ENCODE peak calls at places on chromosomes 3 and 15, in seven cellular contexts. One of them, this sample, is unnamed.

GRCh38 chr15:101187820-101188516 is 63.9 kb downstream of the CHSY1 start:
- DNase-seq in mesothelial cell of epicardium: no peak
- DNase-seq in head of caudate nucleus: no peak
- DNase-seq in NCI-H774: no peak
- DNase-seq in activated CD4-positive, alpha-beta T cell treated with anti-CD3 and anti-CD28 coated beads, Interleukin-2, amount 10 ng/mL, durations not matched to agents 7 days and 5 days: no peak
- DNase-seq in cardiac muscle cell: peak; percentile 61
- DNase-seq in astrocyte of the cerebellum: peak; percentile 88
- DNase-seq in this sample: no peak

GRCh38 chr3:150064952-150065351 is 94.3 kb upstream of the PFN2 start:
- DNase-seq in mesothelial cell of epicardium: no peak
- DNase-seq in head of caudate nucleus: no peak
- DNase-seq in NCI-H774: no peak
- DNase-seq in activated CD4-positive, alpha-beta T cell treated with anti-CD3 and anti-CD28 coated beads, Interleukin-2, amount 10 ng/mL, durations not matched to agents 7 days and 5 days: no peak
- DNase-seq in cardiac muscle cell: no peak
- DNase-seq in astrocyte of the cerebellum: no peak
- DNase-seq in this sample: no peak

GRCh38 chr3:138406606-138407005 is 27.8 kb upstream of the ESYT3 start:
- DNase-seq in mesothelial cell of epicardium: no peak
- DNase-seq in head of caudate nucleus: no peak
- DNase-seq in NCI-H774: no peak
- DNase-seq in activated CD4-positive, alpha-beta T cell treated with anti-CD3 and anti-CD28 coated beads, Interleukin-2, amount 10 ng/mL, durations not matched to agents 7 days and 5 days: no peak
- DNase-seq in cardiac muscle cell: no peak
- DNase-seq in astrocyte of the cerebellum: no peak
- DNase-seq in this sample: no peak

GRCh38 chr15:48176957-48177356 is 1.1 kb downstream of the MYEF2 start:
- DNase-seq in mesothelial cell of epicardium: no peak
- DNase-seq in head of caudate nucleus: no peak
- DNase-seq in NCI-H774: no peak
- DNase-seq in activated CD4-positive, alpha-beta T cell treated with anti-CD3 and anti-CD28 coated beads, Interleukin-2, amount 10 ng/mL, durations not matched to agents 7 days and 5 days: no peak
- DNase-seq in cardiac muscle cell: no peak
- DNase-seq in astrocyte of the cerebellum: no peak
- DNase-seq in this sample: no peak

GRCh38 chr15:29570931-29571727 is 251.1 kb downstream of the TJP1 start:
- DNase-seq in mesothelial cell of epicardium: peak; percentile 48
- DNase-seq in head of caudate nucleus: peak; percentile 48
- DNase-seq in NCI-H774: no peak
- DNase-seq in activated CD4-positive, alpha-beta T cell treated with anti-CD3 and anti-CD28 coated beads, Interleukin-2, amount 10 ng/mL, durations not matched to agents 7 days and 5 days: no peak
- DNase-seq in cardiac muscle cell: peak; percentile 84
- DNase-seq in astrocyte of the cerebellum: no peak
- DNase-seq in this sample: peak; percentile 82

GRCh38 chr3:146187334-146187950 is 26.5 kb upstream of the PLOD2 start:
- DNase-seq in mesothelial cell of epicardium: no peak
- DNase-seq in head of caudate nucleus: peak; percentile 67
- DNase-seq in NCI-H774: peak; percentile 21
- DNase-seq in activated CD4-positive, alpha-beta T cell treated with anti-CD3 and anti-CD28 coated beads, Interleukin-2, amount 10 ng/mL, durations not matched to agents 7 days and 5 days: no peak
- DNase-seq in cardiac muscle cell: peak; percentile 45
- DNase-seq in astrocyte of the cerebellum: no peak
- DNase-seq in this sample: no peak

GRCh38 chr15:65130941-65131340 is 2.7 kb downstream of the PDCD7 start:
- DNase-seq in mesothelial cell of epicardium: no peak
- DNase-seq in head of caudate nucleus: no peak
- DNase-seq in NCI-H774: no peak
- DNase-seq in activated CD4-positive, alpha-beta T cell treated with anti-CD3 and anti-CD28 coated beads, Interleukin-2, amount 10 ng/mL, durations not matched to agents 7 days and 5 days: peak; percentile 12
- DNase-seq in cardiac muscle cell: no peak
- DNase-seq in astrocyte of the cerebellum: no peak
- DNase-seq in this sample: no peak

GRCh38 chr3:8767667-8768363 is 1.6 kb downstream of the OXTR start:
- DNase-seq in mesothelial cell of epicardium: no peak
- DNase-seq in head of caudate nucleus: peak; percentile 62
- DNase-seq in NCI-H774: peak; percentile 41
- DNase-seq in activated CD4-positive, alpha-beta T cell treated with anti-CD3 and anti-CD28 coated beads, Interleukin-2, amount 10 ng/mL, durations not matched to agents 7 days and 5 days: peak; percentile 31
- DNase-seq in cardiac muscle cell: peak; percentile 42
- DNase-seq in astrocyte of the cerebellum: no peak
- DNase-seq in this sample: peak; percentile 26

GRCh38 chr3:31875437-31875836 is 105.6 kb downstream of the OSBPL10 start:
- DNase-seq in mesothelial cell of epicardium: no peak
- DNase-seq in head of caudate nucleus: no peak
- DNase-seq in NCI-H774: no peak
- DNase-seq in activated CD4-positive, alpha-beta T cell treated with anti-CD3 and anti-CD28 coated beads, Interleukin-2, amount 10 ng/mL, durations not matched to agents 7 days and 5 days: no peak
- DNase-seq in cardiac muscle cell: no peak
- DNase-seq in astrocyte of the cerebellum: no peak
- DNase-seq in this sample: no peak

GRCh38 chr3:134078169-134078821 is 48.6 kb upstream of the SLCO2A1 start:
- DNase-seq in mesothelial cell of epicardium: no peak
- DNase-seq in head of caudate nucleus: no peak
- DNase-seq in NCI-H774: no peak
- DNase-seq in activated CD4-positive, alpha-beta T cell treated with anti-CD3 and anti-CD28 coated beads, Interleukin-2, amount 10 ng/mL, durations not matched to agents 7 days and 5 days: no peak
- DNase-seq in cardiac muscle cell: no peak
- DNase-seq in astrocyte of the cerebellum: no peak
- DNase-seq in this sample: no peak

GRCh38 chr3:101193957-101194356 is 126.4 kb downstream of the IMPG2 start:
- DNase-seq in mesothelial cell of epicardium: no peak
- DNase-seq in head of caudate nucleus: no peak
- DNase-seq in NCI-H774: no peak
- DNase-seq in activated CD4-positive, alpha-beta T cell treated with anti-CD3 and anti-CD28 coated beads, Interleukin-2, amount 10 ng/mL, durations not matched to agents 7 days and 5 days: no peak
- DNase-seq in cardiac muscle cell: no peak
- DNase-seq in astrocyte of the cerebellum: no peak
- DNase-seq in this sample: no peak

GRCh38 chr3:53230789-53231188 is 25.0 kb downstream of the TKT start:
- DNase-seq in mesothelial cell of epicardium: no peak
- DNase-seq in head of caudate nucleus: no peak
- DNase-seq in NCI-H774: no peak
- DNase-seq in activated CD4-positive, alpha-beta T cell treated with anti-CD3 and anti-CD28 coated beads, Interleukin-2, amount 10 ng/mL, durations not matched to agents 7 days and 5 days: no peak
- DNase-seq in cardiac muscle cell: no peak
- DNase-seq in astrocyte of the cerebellum: no peak
- DNase-seq in this sample: peak; percentile 8

GRCh38 chr15:26261413-26261812 is 398.3 kb upstream of the ATP10A start:
- DNase-seq in mesothelial cell of epicardium: no peak
- DNase-seq in head of caudate nucleus: no peak
- DNase-seq in NCI-H774: no peak
- DNase-seq in activated CD4-positive, alpha-beta T cell treated with anti-CD3 and anti-CD28 coated beads, Interleukin-2, amount 10 ng/mL, durations not matched to agents 7 days and 5 days: no peak
- DNase-seq in cardiac muscle cell: peak; percentile 1
- DNase-seq in astrocyte of the cerebellum: no peak
- DNase-seq in this sample: no peak

GRCh38 chr3:72338942-72339749 is 509.1 kb downstream of the SHQ1 start:
- DNase-seq in mesothelial cell of epicardium: no peak
- DNase-seq in head of caudate nucleus: peak; percentile 28
- DNase-seq in NCI-H774: no peak
- DNase-seq in activated CD4-positive, alpha-beta T cell treated with anti-CD3 and anti-CD28 coated beads, Interleukin-2, amount 10 ng/mL, durations not matched to agents 7 days and 5 days: no peak
- DNase-seq in cardiac muscle cell: no peak
- DNase-seq in astrocyte of the cerebellum: peak; percentile 58
- DNase-seq in this sample: no peak

GRCh38 chr3:53890726-53891499 is 746 bp downstream of the SELENOK start:
- DNase-seq in mesothelial cell of epicardium: no peak
- DNase-seq in head of caudate nucleus: no peak
- DNase-seq in NCI-H774: no peak
- DNase-seq in activated CD4-positive, alpha-beta T cell treated with anti-CD3 and anti-CD28 coated beads, Interleukin-2, amount 10 ng/mL, durations not matched to agents 7 days and 5 days: peak; percentile 72
- DNase-seq in cardiac muscle cell: no peak
- DNase-seq in astrocyte of the cerebellum: no peak
- DNase-seq in this sample: peak; percentile 47

GRCh38 chr15:71249986-71250385 is 134.7 kb downstream of the THSD4 start:
- DNase-seq in mesothelial cell of epicardium: no peak
- DNase-seq in head of caudate nucleus: no peak
- DNase-seq in NCI-H774: no peak
- DNase-seq in activated CD4-positive, alpha-beta T cell treated with anti-CD3 and anti-CD28 coated beads, Interleukin-2, amount 10 ng/mL, durations not matched to agents 7 days and 5 days: no peak
- DNase-seq in cardiac muscle cell: no peak
- DNase-seq in astrocyte of the cerebellum: no peak
- DNase-seq in this sample: no peak

GRCh38 chr3:181726351-181727121 is 14.8 kb downstream of the SOX2 start:
- DNase-seq in mesothelial cell of epicardium: no peak
- DNase-seq in head of caudate nucleus: peak; percentile 54
- DNase-seq in NCI-H774: peak; percentile 96
- DNase-seq in activated CD4-positive, alpha-beta T cell treated with anti-CD3 and anti-CD28 coated beads, Interleukin-2, amount 10 ng/mL, durations not matched to agents 7 days and 5 days: no peak
- DNase-seq in cardiac muscle cell: peak; percentile 74
- DNase-seq in astrocyte of the cerebellum: no peak
- DNase-seq in this sample: no peak

GRCh38 chr3:42500909-42501308 is 1.5 kb upstream of the VIPR1 start:
- DNase-seq in mesothelial cell of epicardium: no peak
- DNase-seq in head of caudate nucleus: no peak
- DNase-seq in NCI-H774: no peak
- DNase-seq in activated CD4-positive, alpha-beta T cell treated with anti-CD3 and anti-CD28 coated beads, Interleukin-2, amount 10 ng/mL, durations not matched to agents 7 days and 5 days: no peak
- DNase-seq in cardiac muscle cell: no peak
- DNase-seq in astrocyte of the cerebellum: no peak
- DNase-seq in this sample: no peak

GRCh38 chr3:160133757-160134156 is 91.5 kb upstream of the C3orf80 start:
- DNase-seq in mesothelial cell of epicardium: no peak
- DNase-seq in head of caudate nucleus: no peak
- DNase-seq in NCI-H774: no peak
- DNase-seq in activated CD4-positive, alpha-beta T cell treated with anti-CD3 and anti-CD28 coated beads, Interleukin-2, amount 10 ng/mL, durations not matched to agents 7 days and 5 days: no peak
- DNase-seq in cardiac muscle cell: peak; percentile 27
- DNase-seq in astrocyte of the cerebellum: no peak
- DNase-seq in this sample: no peak

GRCh38 chr3:48429416-48430358 is at the start of gene PLXNB1:
- DNase-seq in mesothelial cell of epicardium: peak; percentile 63
- DNase-seq in head of caudate nucleus: peak; percentile 83
- DNase-seq in NCI-H774: peak; percentile 57
- DNase-seq in activated CD4-positive, alpha-beta T cell treated with anti-CD3 and anti-CD28 coated beads, Interleukin-2, amount 10 ng/mL, durations not matched to agents 7 days and 5 days: peak; percentile 58
- DNase-seq in cardiac muscle cell: peak; percentile 76
- DNase-seq in astrocyte of the cerebellum: no peak
- DNase-seq in this sample: peak; percentile 93

GRCh38 chr15:84034831-84035753 is 200.5 kb upstream of the GOLGA6L4 start:
- DNase-seq in mesothelial cell of epicardium: no peak
- DNase-seq in head of caudate nucleus: no peak
- DNase-seq in NCI-H774: peak; percentile 18
- DNase-seq in activated CD4-positive, alpha-beta T cell treated with anti-CD3 and anti-CD28 coated beads, Interleukin-2, amount 10 ng/mL, durations not matched to agents 7 days and 5 days: peak; percentile 9
- DNase-seq in cardiac muscle cell: peak; percentile 51
- DNase-seq in astrocyte of the cerebellum: no peak
- DNase-seq in this sample: peak; percentile 17

GRCh38 chr3:171854649-171855305 is 11.6 kb downstream of the TMEM212 start:
- DNase-seq in mesothelial cell of epicardium: no peak
- DNase-seq in head of caudate nucleus: no peak
- DNase-seq in NCI-H774: no peak
- DNase-seq in activated CD4-positive, alpha-beta T cell treated with anti-CD3 and anti-CD28 coated beads, Interleukin-2, amount 10 ng/mL, durations not matched to agents 7 days and 5 days: no peak
- DNase-seq in cardiac muscle cell: no peak
- DNase-seq in astrocyte of the cerebellum: no peak
- DNase-seq in this sample: no peak

GRCh38 chr3:141052570-141053069 is 1.5 kb downstream of the SPSB4 start:
- DNase-seq in mesothelial cell of epicardium: no peak
- DNase-seq in head of caudate nucleus: no peak
- DNase-seq in NCI-H774: no peak
- DNase-seq in activated CD4-positive, alpha-beta T cell treated with anti-CD3 and anti-CD28 coated beads, Interleukin-2, amount 10 ng/mL, durations not matched to agents 7 days and 5 days: no peak
- DNase-seq in cardiac muscle cell: peak; percentile 89
- DNase-seq in astrocyte of the cerebellum: no peak
- DNase-seq in this sample: peak; percentile 80

GRCh38 chr3:177212756-177213155 is 15.5 kb upstream of the TBL1XR1 start:
- DNase-seq in mesothelial cell of epicardium: no peak
- DNase-seq in head of caudate nucleus: no peak
- DNase-seq in NCI-H774: no peak
- DNase-seq in activated CD4-positive, alpha-beta T cell treated with anti-CD3 and anti-CD28 coated beads, Interleukin-2, amount 10 ng/mL, durations not matched to agents 7 days and 5 days: no peak
- DNase-seq in cardiac muscle cell: no peak
- DNase-seq in astrocyte of the cerebellum: no peak
- DNase-seq in this sample: no peak

GRCh38 chr3:184126006-184126405 is 9.2 kb upstream of the EIF2B5 start:
- DNase-seq in mesothelial cell of epicardium: no peak
- DNase-seq in head of caudate nucleus: no peak
- DNase-seq in NCI-H774: no peak
- DNase-seq in activated CD4-positive, alpha-beta T cell treated with anti-CD3 and anti-CD28 coated beads, Interleukin-2, amount 10 ng/mL, durations not matched to agents 7 days and 5 days: no peak
- DNase-seq in cardiac muscle cell: no peak
- DNase-seq in astrocyte of the cerebellum: no peak
- DNase-seq in this sample: no peak

GRCh38 chr15:79164465-79164864 is 73.9 kb upstream of the RASGRF1 start:
- DNase-seq in mesothelial cell of epicardium: no peak
- DNase-seq in head of caudate nucleus: no peak
- DNase-seq in NCI-H774: no peak
- DNase-seq in activated CD4-positive, alpha-beta T cell treated with anti-CD3 and anti-CD28 coated beads, Interleukin-2, amount 10 ng/mL, durations not matched to agents 7 days and 5 days: no peak
- DNase-seq in cardiac muscle cell: no peak
- DNase-seq in astrocyte of the cerebellum: no peak
- DNase-seq in this sample: no peak

GRCh38 chr3:20375302-20375701 is 189.3 kb upstream of the SGO1 start:
- DNase-seq in mesothelial cell of epicardium: no peak
- DNase-seq in head of caudate nucleus: no peak
- DNase-seq in NCI-H774: no peak
- DNase-seq in activated CD4-positive, alpha-beta T cell treated with anti-CD3 and anti-CD28 coated beads, Interleukin-2, amount 10 ng/mL, durations not matched to agents 7 days and 5 days: no peak
- DNase-seq in cardiac muscle cell: no peak
- DNase-seq in astrocyte of the cerebellum: no peak
- DNase-seq in this sample: no peak

GRCh38 chr3:59734061-59734460 is 684.2 kb upstream of the CFAP20DC start:
- DNase-seq in mesothelial cell of epicardium: no peak
- DNase-seq in head of caudate nucleus: no peak
- DNase-seq in NCI-H774: no peak
- DNase-seq in activated CD4-positive, alpha-beta T cell treated with anti-CD3 and anti-CD28 coated beads, Interleukin-2, amount 10 ng/mL, durations not matched to agents 7 days and 5 days: no peak
- DNase-seq in cardiac muscle cell: peak; percentile 46
- DNase-seq in astrocyte of the cerebellum: no peak
- DNase-seq in this sample: peak; percentile 9

GRCh38 chr3:33060609-33061337 is 36.2 kb downstream of the GLB1 start:
- DNase-seq in mesothelial cell of epicardium: no peak
- DNase-seq in head of caudate nucleus: no peak
- DNase-seq in NCI-H774: no peak
- DNase-seq in activated CD4-positive, alpha-beta T cell treated with anti-CD3 and anti-CD28 coated beads, Interleukin-2, amount 10 ng/mL, durations not matched to agents 7 days and 5 days: peak; percentile 45
- DNase-seq in cardiac muscle cell: no peak
- DNase-seq in astrocyte of the cerebellum: no peak
- DNase-seq in this sample: no peak

GRCh38 chr3:48130321-48130881 is 57.8 kb downstream of the CDC25A start:
- DNase-seq in mesothelial cell of epicardium: peak; percentile 40
- DNase-seq in head of caudate nucleus: peak; percentile 18
- DNase-seq in NCI-H774: no peak
- DNase-seq in activated CD4-positive, alpha-beta T cell treated with anti-CD3 and anti-CD28 coated beads, Interleukin-2, amount 10 ng/mL, durations not matched to agents 7 days and 5 days: no peak
- DNase-seq in cardiac muscle cell: no peak
- DNase-seq in astrocyte of the cerebellum: peak; percentile 85
- DNase-seq in this sample: no peak

GRCh38 chr3:16820485-16820884 is 64.3 kb upstream of the PLCL2 start:
- DNase-seq in mesothelial cell of epicardium: no peak
- DNase-seq in head of caudate nucleus: no peak
- DNase-seq in NCI-H774: no peak
- DNase-seq in activated CD4-positive, alpha-beta T cell treated with anti-CD3 and anti-CD28 coated beads, Interleukin-2, amount 10 ng/mL, durations not matched to agents 7 days and 5 days: no peak
- DNase-seq in cardiac muscle cell: no peak
- DNase-seq in astrocyte of the cerebellum: no peak
- DNase-seq in this sample: no peak

GRCh38 chr15:39792954-39793353 is 10.3 kb upstream of the FSIP1 start:
- DNase-seq in mesothelial cell of epicardium: no peak
- DNase-seq in head of caudate nucleus: no peak
- DNase-seq in NCI-H774: no peak
- DNase-seq in activated CD4-positive, alpha-beta T cell treated with anti-CD3 and anti-CD28 coated beads, Interleukin-2, amount 10 ng/mL, durations not matched to agents 7 days and 5 days: no peak
- DNase-seq in cardiac muscle cell: no peak
- DNase-seq in astrocyte of the cerebellum: no peak
- DNase-seq in this sample: peak; percentile 66

GRCh38 chr15:52100807-52101206 is 11.8 kb downstream of the BCL2L10 start:
- DNase-seq in mesothelial cell of epicardium: no peak
- DNase-seq in head of caudate nucleus: peak; percentile 42
- DNase-seq in NCI-H774: no peak
- DNase-seq in activated CD4-positive, alpha-beta T cell treated with anti-CD3 and anti-CD28 coated beads, Interleukin-2, amount 10 ng/mL, durations not matched to agents 7 days and 5 days: no peak
- DNase-seq in cardiac muscle cell: no peak
- DNase-seq in astrocyte of the cerebellum: peak; percentile 74
- DNase-seq in this sample: no peak

GRCh38 chr15:38349251-38349650 is 96.6 kb downstream of the SPRED1 start:
- DNase-seq in mesothelial cell of epicardium: no peak
- DNase-seq in head of caudate nucleus: no peak
- DNase-seq in NCI-H774: no peak
- DNase-seq in activated CD4-positive, alpha-beta T cell treated with anti-CD3 and anti-CD28 coated beads, Interleukin-2, amount 10 ng/mL, durations not matched to agents 7 days and 5 days: no peak
- DNase-seq in cardiac muscle cell: no peak
- DNase-seq in astrocyte of the cerebellum: no peak
- DNase-seq in this sample: no peak

GRCh38 chr3:142850395-142851023 is 38.4 kb downstream of the PCOLCE2 start:
- DNase-seq in mesothelial cell of epicardium: no peak
- DNase-seq in head of caudate nucleus: no peak
- DNase-seq in NCI-H774: no peak
- DNase-seq in activated CD4-positive, alpha-beta T cell treated with anti-CD3 and anti-CD28 coated beads, Interleukin-2, amount 10 ng/mL, durations not matched to agents 7 days and 5 days: no peak
- DNase-seq in cardiac muscle cell: no peak
- DNase-seq in astrocyte of the cerebellum: peak; percentile 65
- DNase-seq in this sample: no peak

GRCh38 chr15:82850242-82850591 is 40.8 kb downstream of the WHAMM start:
- DNase-seq in mesothelial cell of epicardium: no peak
- DNase-seq in head of caudate nucleus: no peak
- DNase-seq in NCI-H774: no peak
- DNase-seq in activated CD4-positive, alpha-beta T cell treated with anti-CD3 and anti-CD28 coated beads, Interleukin-2, amount 10 ng/mL, durations not matched to agents 7 days and 5 days: no peak
- DNase-seq in cardiac muscle cell: no peak
- DNase-seq in astrocyte of the cerebellum: no peak
- DNase-seq in this sample: peak; percentile 89

GRCh38 chr3:151724846-151725562 is 8.7 kb upstream of the AADACL2 start:
- DNase-seq in mesothelial cell of epicardium: no peak
- DNase-seq in head of caudate nucleus: no peak
- DNase-seq in NCI-H774: no peak
- DNase-seq in activated CD4-positive, alpha-beta T cell treated with anti-CD3 and anti-CD28 coated beads, Interleukin-2, amount 10 ng/mL, durations not matched to agents 7 days and 5 days: no peak
- DNase-seq in cardiac muscle cell: no peak
- DNase-seq in astrocyte of the cerebellum: no peak
- DNase-seq in this sample: no peak

GRCh38 chr3:13018039-13018431 is 55.2 kb downstream of the IQSEC1 start:
- DNase-seq in mesothelial cell of epicardium: no peak
- DNase-seq in head of caudate nucleus: no peak
- DNase-seq in NCI-H774: peak; percentile 13
- DNase-seq in activated CD4-positive, alpha-beta T cell treated with anti-CD3 and anti-CD28 coated beads, Interleukin-2, amount 10 ng/mL, durations not matched to agents 7 days and 5 days: no peak
- DNase-seq in cardiac muscle cell: no peak
- DNase-seq in astrocyte of the cerebellum: no peak
- DNase-seq in this sample: peak; percentile 87